ENCODE peak calls at places on chromosomes 16 and 17, in six cellular contexts. Z is GM23338, N is hepatocyte, I is A549, P is OCI-LY7, T is IMR-90. U is an unnamed sample.

GRCh38 chr17:62737513-62737912 is 70.6 kb downstream of the MARCHF10 start:
- DNase-seq in Z (no peak), N (no peak), I (no peak), P (no peak), T (no peak), U (no peak)

GRCh38 chr17:3828151-3828851 is 17.7 kb downstream of the NCBP3 start:
- DNase-seq in Z (no peak), N (no peak), I (no peak), P (no peak), T (peak), U (no peak)

GRCh38 chr17:4420692-4421131 is 13.0 kb upstream of the SPNS3 start:
- DNase-seq in Z (peak), N (peak), I (peak), P (peak), T (peak), U (peak)

GRCh38 chr17:30354731-30355130 is 20.9 kb upstream of the TMIGD1 start:
- DNase-seq in Z (no peak), N (no peak), I (no peak), P (no peak), T (no peak), U (no peak)

GRCh38 chr17:3848229-3848628 is 2.2 kb upstream of the NCBP3 start:
- DNase-seq in Z (no peak), N (no peak), I (no peak), P (no peak), T (no peak), U (no peak)

GRCh38 chr16:783404-784161 is 4.6 kb downstream of the RPUSD1 start:
- DNase-seq in Z (no peak), N (no peak), I (no peak), P (no peak), T (peak), U (no peak)

GRCh38 chr16:27737513-27737912 is 187.6 kb downstream of the KATNIP start:
- DNase-seq in Z (no peak), N (no peak), I (no peak), P (no peak), T (no peak), U (no peak)

GRCh38 chr17:65022751-65023421 is 33.7 kb downstream of the GNA13 start:
- DNase-seq in Z (no peak), N (no peak), I (no peak), P (no peak), T (peak), U (no peak)

GRCh38 chr17:27968206-27968732 is 74.2 kb upstream of the NLK start:
- DNase-seq in Z (no peak), N (no peak), I (no peak), P (no peak), T (no peak), U (no peak)

GRCh38 chr17:21375757-21376584 is at the start of gene KCNJ12:
- DNase-seq in Z (peak), N (peak), I (peak), P (no peak), T (no peak), U (no peak)

GRCh38 chr17:76946111-76946771 is 78.0 kb downstream of the MGAT5B start:
- DNase-seq in Z (no peak), N (no peak), I (no peak), P (no peak), T (no peak), U (no peak)

GRCh38 chr16:69860233-69861231 is 90.6 kb upstream of the CLEC18A start:
- DNase-seq in Z (no peak), N (no peak), I (no peak), P (no peak), T (no peak), U (no peak)

GRCh38 chr16:55283776-55284717 is 40.0 kb upstream of the IRX6 start:
- DNase-seq in Z (no peak), N (no peak), I (no peak), P (no peak), T (no peak), U (no peak)

GRCh38 chr17:61490540-61490975 is 38.3 kb downstream of the TBX4 start:
- DNase-seq in Z (no peak), N (peak), I (peak), P (no peak), T (peak), U (no peak)

GRCh38 chr16:27127293-27127692 is 60.6 kb downstream of the C16orf82 start:
- DNase-seq in Z (no peak), N (no peak), I (no peak), P (no peak), T (peak), U (no peak)

GRCh38 chr16:56547120-56547948 is 17.5 kb upstream of the MT4 start:
- DNase-seq in Z (peak), N (peak), I (no peak), P (peak), T (peak), U (no peak)

GRCh38 chr16:72853575-72853974 is 194.4 kb downstream of the ZFHX3 start:
- DNase-seq in Z (no peak), N (no peak), I (no peak), P (no peak), T (no peak), U (no peak)

GRCh38 chr16:75377971-75378386 is 55.3 kb downstream of the CFDP1 start:
- DNase-seq in Z (peak), N (peak), I (peak), P (no peak), T (peak), U (no peak)

GRCh38 chr17:58189436-58190146 is 2.9 kb upstream of the EPX start:
- DNase-seq in Z (no peak), N (no peak), I (peak), P (no peak), T (peak), U (no peak)

GRCh38 chr16:7550096-7550495 is 217.5 kb downstream of the RBFOX1 start:
- DNase-seq in Z (no peak), N (no peak), I (no peak), P (no peak), T (no peak), U (no peak)

GRCh38 chr17:27993723-27994310 is 48.7 kb upstream of the NLK start:
- DNase-seq in Z (no peak), N (no peak), I (no peak), P (no peak), T (no peak), U (no peak)

GRCh38 chr16:77877712-77878111 is 89.3 kb downstream of the VAT1L start:
- DNase-seq in Z (no peak), N (no peak), I (peak), P (no peak), T (peak), U (no peak)

GRCh38 chr17:28968269-28968913 is 17.1 kb upstream of the PHF12 start:
- DNase-seq in Z (peak), N (peak), I (no peak), P (no peak), T (no peak), U (no peak)

GRCh38 chr17:79997004-79997673 is 38.5 kb downstream of the TBC1D16 start:
- DNase-seq in Z (no peak), N (no peak), I (no peak), P (peak), T (no peak), U (peak)

GRCh38 chr17:1709971-1710806 is at the start of gene TLCD2:
- DNase-seq in Z (peak), N (peak), I (peak), P (no peak), T (peak), U (no peak)

GRCh38 chr16:46800494-46800893 is 30.5 kb downstream of the C16orf87 start:
- DNase-seq in Z (no peak), N (no peak), I (no peak), P (no peak), T (no peak), U (no peak)

GRCh38 chr16:17277981-17278381 is 192.8 kb downstream of the XYLT1 start:
- DNase-seq in Z (peak), N (peak), I (peak), P (peak), T (peak), U (no peak)

GRCh38 chr17:279776-280175 is 72.8 kb downstream of the RPH3AL start:
- DNase-seq in Z (no peak), N (no peak), I (no peak), P (no peak), T (no peak), U (no peak)

GRCh38 chr17:19311421-19312215 is 50.9 kb downstream of the B9D1 start:
- DNase-seq in Z (no peak), N (no peak), I (no peak), P (no peak), T (peak), U (no peak)

GRCh38 chr17:17824780-17825614 is 11.8 kb downstream of the SREBF1 start:
- DNase-seq in Z (peak), N (no peak), I (peak), P (no peak), T (no peak), U (peak)

GRCh38 chr17:19372439-19372838 is 5.9 kb upstream of the MAPK7 start:
- DNase-seq in Z (no peak), N (no peak), I (no peak), P (no peak), T (no peak), U (no peak)

GRCh38 chr16:85718682-85719081 is 29.9 kb upstream of the GINS2 start:
- DNase-seq in Z (peak), N (peak), I (peak), P (peak), T (no peak), U (no peak)

GRCh38 chr17:30095507-30096244 is 20.9 kb upstream of the NSRP1 start:
- DNase-seq in Z (peak), N (peak), I (peak), P (peak), T (peak), U (peak)

GRCh38 chr16:81778861-81779539 is at the start of gene PLCG2:
- DNase-seq in Z (peak), N (peak), I (peak), P (peak), T (no peak), U (no peak)

GRCh38 chr16:81780350-81780749 is 1.3 kb downstream of the PLCG2 start:
- DNase-seq in Z (no peak), N (no peak), I (no peak), P (peak), T (no peak), U (no peak)

GRCh38 chr16:81775570-81775969 is 3.5 kb upstream of the PLCG2 start:
- DNase-seq in Z (no peak), N (no peak), I (no peak), P (no peak), T (no peak), U (no peak)

GRCh38 chr16:81778231-81778630 is 860 bp upstream of the PLCG2 start:
- DNase-seq in Z (no peak), N (no peak), I (no peak), P (peak), T (no peak), U (no peak)

DNA sequence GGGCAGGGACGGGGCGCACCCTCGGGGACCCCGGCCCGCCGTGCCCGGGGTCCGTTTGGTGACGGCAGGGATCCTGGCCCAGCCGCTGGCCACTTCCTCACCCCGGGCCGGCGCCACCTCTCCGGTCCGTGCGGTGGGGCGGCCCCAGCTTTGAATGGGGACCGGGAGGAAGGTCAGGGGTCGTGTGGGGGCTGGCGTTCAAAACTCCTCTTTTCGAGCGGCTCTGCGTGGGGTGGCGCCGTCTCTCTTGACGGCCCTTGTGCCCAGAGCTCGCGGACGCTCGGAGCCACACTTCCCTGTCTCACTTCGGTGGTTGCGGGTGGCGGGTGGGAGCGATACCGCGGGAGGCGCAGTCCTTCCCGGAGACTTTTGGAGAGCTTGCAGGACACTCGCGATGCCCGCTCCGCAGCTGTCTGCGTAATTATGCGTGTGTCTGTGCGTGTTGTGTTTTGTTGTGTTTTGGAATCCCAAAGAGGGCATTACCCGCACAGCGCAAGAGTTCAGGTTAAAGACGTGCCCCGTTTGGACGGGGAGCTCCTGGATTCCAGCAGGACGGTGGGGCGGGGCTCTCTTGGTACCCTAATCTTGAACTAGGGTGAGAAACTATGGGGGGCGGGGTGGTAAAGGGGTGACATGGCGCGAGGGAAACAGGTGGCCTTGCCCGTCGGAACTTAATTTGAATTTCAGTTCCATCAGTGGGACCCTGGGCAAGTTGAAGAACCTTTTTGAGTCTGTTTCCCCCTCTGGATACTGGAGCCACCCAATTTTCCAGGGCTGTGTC is 639 bp downstream of the PLCG2 start:
- DNase-seq in Z (peak), N (peak), I (peak), P (no peak), T (no peak), U (no peak)
- H3K27ac ChIP-seq in Z (no peak), N (no peak), I (peak), P (peak), T (no peak), U (no peak)

GRCh38 chr16:53457670-53458069 is 23.4 kb downstream of the RBL2 start:
- DNase-seq in Z (no peak), N (no peak), I (no peak), P (peak), T (no peak), U (peak)

GRCh38 chr16:53458623-53459022 is 24.4 kb downstream of the RBL2 start:
- DNase-seq in Z (no peak), N (no peak), I (no peak), P (no peak), T (no peak), U (no peak)

DNA sequence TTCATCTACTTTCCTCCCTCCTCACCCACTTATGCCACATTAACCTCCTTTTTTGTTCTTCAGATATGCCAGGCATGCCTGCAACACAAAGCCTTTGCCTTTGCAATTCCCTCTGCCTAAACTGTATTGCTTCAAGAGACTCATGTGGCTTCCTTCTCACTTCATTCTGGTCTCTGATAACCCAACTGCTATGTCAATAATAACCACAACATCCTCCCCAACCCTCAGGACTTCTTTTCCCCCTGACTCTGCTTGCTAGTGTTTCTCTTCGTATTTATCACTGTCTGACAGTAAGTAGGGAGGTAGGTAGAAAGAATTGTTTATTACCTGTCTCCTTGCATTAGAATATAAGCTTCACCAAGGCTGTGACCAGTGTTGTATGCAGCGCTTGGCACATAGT is 22.4 kb downstream of the RBL2 start:
- DNase-seq in Z (peak), N (no peak), I (no peak), P (peak), T (no peak), U (peak)
- H3K4me2 ChIP-seq in Z (no peak), N (no peak), I (no peak), P (no peak), T (no peak), U (peak)

GRCh38 chr16:86848821-86849220 is 270.5 kb downstream of the FOXL1 start:
- DNase-seq in Z (no peak), N (no peak), I (no peak), P (no peak), T (peak), U (no peak)
- H3K27ac ChIP-seq in Z (no peak), N (no peak), I (no peak), P (no peak), T (no peak), U (no peak)

DNA sequence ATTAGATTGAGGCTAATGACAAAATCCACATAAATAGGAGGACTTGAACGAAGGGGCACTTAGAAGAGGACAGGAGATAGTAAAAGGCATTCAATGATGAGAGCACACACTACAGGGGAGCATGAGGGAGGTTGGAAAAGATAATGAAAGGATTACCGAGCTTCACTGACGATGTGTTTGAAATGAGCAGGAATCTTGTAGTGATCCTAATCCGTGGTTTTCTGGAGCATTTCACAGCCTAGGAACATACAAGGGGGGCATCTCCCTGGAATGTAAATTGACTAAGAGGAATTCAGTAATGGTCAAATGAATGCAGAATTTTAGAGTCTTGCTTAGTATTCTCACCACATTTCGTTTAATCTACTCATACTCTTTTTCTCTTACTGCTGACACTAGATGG is 5.2 kb downstream of the ATMIN start:
- DNase-seq in Z (no peak), N (no peak), I (no peak), P (no peak), T (no peak), U (no peak)
- H3K4me2 ChIP-seq in Z (no peak), N (no peak), I (no peak), P (no peak), T (no peak), U (no peak)

GRCh38 chr17:56108811-56109284 is 44.4 kb upstream of the ANKFN1 start:
- DNase-seq in Z (no peak), N (peak), I (peak), P (no peak), T (no peak), U (no peak)
- H3K27ac ChIP-seq in Z (no peak), N (peak), I (no peak), P (no peak), T (no peak), U (no peak)

DNA sequence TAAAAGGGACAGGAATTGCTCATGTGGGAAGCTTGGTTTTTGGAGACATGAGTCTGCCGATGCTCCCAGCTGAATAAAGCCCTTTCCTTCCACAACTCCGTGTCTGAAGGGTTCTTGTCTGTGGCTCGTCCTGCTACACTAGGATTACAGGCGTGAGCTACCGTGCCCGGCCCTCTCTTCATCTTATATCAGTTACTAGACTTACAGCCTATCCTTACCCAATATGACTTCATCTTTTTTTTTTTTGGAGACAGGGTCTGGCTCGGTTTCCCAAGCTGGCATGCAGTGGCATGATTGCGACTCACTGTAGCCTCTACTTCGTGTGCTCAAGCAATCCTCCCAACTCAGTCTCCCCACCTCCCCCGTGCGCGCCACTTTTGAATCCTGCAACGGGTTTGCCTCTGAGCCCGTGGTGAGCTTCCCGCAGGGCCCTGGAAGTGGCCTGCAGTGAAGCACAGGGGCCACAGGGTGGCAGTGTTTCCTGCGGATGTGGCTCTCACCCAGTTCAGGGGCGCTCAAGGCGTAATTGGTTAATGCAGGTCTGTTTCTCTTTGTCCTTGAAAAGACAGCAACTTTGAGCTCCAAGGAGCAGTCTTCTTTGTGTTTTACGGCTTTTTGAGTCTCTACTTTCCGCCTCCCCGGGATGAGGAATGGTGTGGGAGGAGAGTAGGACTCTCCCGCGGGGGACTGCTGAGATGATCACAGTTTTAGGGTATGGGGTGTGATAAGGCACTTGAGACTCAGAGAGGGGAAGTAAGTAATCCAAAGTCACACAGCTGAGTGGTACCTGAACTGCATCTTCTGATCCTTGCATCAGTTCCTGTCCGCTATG is 22.7 kb upstream of the GPRC5B start:
- DNase-seq in Z (peak), N (peak), I (peak), P (peak), T (peak), U (peak)
- H3K4me2 ChIP-seq in Z (peak), N (peak), I (peak), P (no peak), T (peak), U (peak)

DNA sequence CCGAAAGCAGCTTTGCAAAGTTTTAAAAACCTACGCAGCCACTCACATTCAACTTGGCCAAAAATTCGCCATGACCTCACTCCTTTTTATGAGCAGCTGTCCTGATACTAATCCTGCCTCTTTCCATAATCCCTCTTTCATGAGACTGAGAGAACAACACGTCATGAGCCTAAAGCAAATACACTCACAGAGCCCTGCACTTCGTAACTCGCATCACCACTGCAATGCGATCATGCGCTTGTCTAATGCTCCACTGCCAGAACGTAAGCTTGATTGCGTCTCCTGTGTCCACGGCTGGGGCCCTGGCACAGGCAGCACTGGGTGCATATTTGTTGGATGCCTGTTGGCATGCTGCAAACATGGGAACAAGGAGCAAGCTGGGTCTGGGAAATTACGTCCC is 36.2 kb downstream of the CDRT4 start:
- DNase-seq in Z (no peak), N (peak), I (no peak), P (no peak), T (no peak), U (no peak)
- H3K27ac ChIP-seq in Z (no peak), N (peak), I (no peak), P (no peak), T (no peak), U (no peak)